ENCODE peak calls at places on chromosomes 13 and 19, in five cellular contexts. A is EL; H is CD8-positive, alpha-beta T cell; Y is fibroblast of pulmonary artery; S is neural crest cell. W is an unnamed sample.

GRCh38 chr13:113943821-113944565 is 29.9 kb downstream of the C13orf46 start:
- DNase-seq in A (no peak), S (no peak), H (no peak), Y (no peak), W (no peak)

GRCh38 chr19:51654783-51655182 is 8.2 kb upstream of the SIGLEC14 start:
- DNase-seq in A (no peak), H (no peak), S (no peak), Y (no peak), W (no peak)

GRCh38 chr13:62933809-62934208 is 1518.2 kb upstream of the PCDH20 start:
- DNase-seq in H (no peak), Y (no peak), S (no peak), A (no peak), W (no peak)

GRCh38 chr19:52219611-52220010 is 29.8 kb downstream of the PPP2R1A start:
- DNase-seq in H (no peak), A (no peak), S (no peak), Y (no peak), W (no peak)

GRCh38 chr19:6038634-6039405 is 60.9 kb upstream of the RANBP3 start:
- DNase-seq in Y (no peak), A (no peak), S (no peak), H (no peak), W (no peak)

GRCh38 chr13:80363890-80364503 is 23.1 kb upstream of the SPRY2 start:
- DNase-seq in A (peak; percentile 32), H (no peak), S (no peak), Y (peak; percentile 64), W (peak; percentile 40)

GRCh38 chr19:5665781-5666513 is 14.4 kb downstream of the MICOS13 start:
- DNase-seq in Y (peak; percentile 58), S (no peak), H (no peak), A (peak; percentile 71), W (peak; percentile 68)

GRCh38 chr19:11587302-11587972 is 9.8 kb upstream of the ZNF627 start:
- DNase-seq in Y (peak; percentile 74), S (peak; percentile 86), H (peak; percentile 69), A (peak; percentile 73), W (peak; percentile 89)

GRCh38 chr13:44974056-44974798 is 15.0 kb downstream of the NUFIP1 start:
- DNase-seq in H (no peak), A (peak; percentile 38), S (no peak), Y (peak; percentile 85), W (peak; percentile 13)

GRCh38 chr13:19818223-19818842 is 35.6 kb upstream of the PSPC1 start:
- DNase-seq in S (peak; percentile 59), H (no peak), A (no peak), Y (peak; percentile 42), W (peak; percentile 16)

GRCh38 chr13:29411493-29411892 is 184.0 kb downstream of the SLC7A1 start:
- DNase-seq in S (no peak), A (peak; percentile 39), Y (no peak), H (no peak), W (no peak)

GRCh38 chr13:42039457-42039945 is 8.9 kb upstream of the DGKH start:
- DNase-seq in S (no peak), Y (no peak), A (no peak), H (no peak), W (no peak)

GRCh38 chr19:34319785-34320184 is 45.2 kb upstream of the GPI start:
- DNase-seq in A (no peak), S (no peak), Y (no peak), H (no peak), W (no peak)

GRCh38 chr19:13154911-13155471 is 4.8 kb downstream of the IER2 start:
- DNase-seq in A (peak; percentile 78), Y (peak; percentile 81), H (peak; percentile 85), S (peak; percentile 50), W (peak; percentile 45)

GRCh38 chr19:40322951-40323615 is 25.1 kb downstream of the C19orf47 start:
- DNase-seq in A (peak; percentile 63), H (no peak), S (no peak), Y (no peak), W (no peak)

GRCh38 chr19:10508707-10509106 is 5.6 kb upstream of the KEAP1 start:
- DNase-seq in Y (no peak), A (no peak), H (peak; percentile 30), S (no peak), W (no peak)

GRCh38 chr19:10238172-10238783 is 7.1 kb upstream of the S1PR2 start:
- DNase-seq in Y (peak; percentile 96), H (no peak), A (peak; percentile 31), S (no peak), W (peak; percentile 73)

GRCh38 chr19:13640611-13641010 is 123.7 kb upstream of the MRI1 start:
- DNase-seq in S (no peak), A (no peak), H (no peak), Y (no peak), W (no peak)

GRCh38 chr13:35165205-35165604 is 223.1 kb downstream of the NBEA start:
- DNase-seq in H (no peak), Y (no peak), S (no peak), A (no peak), W (no peak)

GRCh38 chr19:49858591-49858985 is 7.6 kb downstream of the PTOV1 start:
- DNase-seq in H (no peak), Y (no peak), A (peak; percentile 38), S (no peak), W (no peak)